ENCODE peak calls at places on chromosomes 5 and 9, in nine cellular contexts. J, G, B, S, P, L, E, F and I are unnamed samples.

GRCh38 chr5:98296426-98296825 is 477.0 kb upstream of the RGMB start:
- DNase-seq in J (no peak), G (no peak), B (no peak), S (no peak), P (no peak), L (no peak), E (no peak), F (no peak), I (no peak)

GRCh38 chr5:1527533-1528205 is 3.9 kb upstream of the LPCAT1 start:
- DNase-seq in J (no peak), G (no peak), B (no peak), S (no peak), P (no peak), L (no peak), E (no peak), F (no peak), I (no peak)

GRCh38 chr9:81224166-81224858 is 465.0 kb downstream of the TLE1 start:
- DNase-seq in J (no peak), G (no peak), B (no peak), S (no peak), P (no peak), L (no peak), E (no peak), F (peak; percentile 62), I (no peak)

GRCh38 chr9:108512426-108513173 is 343.2 kb downstream of the ACTL7B start:
- DNase-seq in J (no peak), G (no peak), B (no peak), S (no peak), P (no peak), L (no peak), E (no peak), F (no peak), I (no peak)

GRCh38 chr9:91985692-91986091 is 35.7 kb upstream of the ROR2 start:
- DNase-seq in J (no peak), G (no peak), B (no peak), S (no peak), P (no peak), L (no peak), E (no peak), F (no peak), I (no peak)

GRCh38 chr5:174998131-174998730 is 273.8 kb downstream of the MSX2 start:
- DNase-seq in J (no peak), G (no peak), B (no peak), S (no peak), P (no peak), L (no peak), E (no peak), F (no peak), I (no peak)

GRCh38 chr9:99368341-99369326 is 146.6 kb downstream of the SEC61B start:
- DNase-seq in J (peak; percentile 20), G (no peak), B (no peak), S (no peak), P (no peak), L (no peak), E (no peak), F (peak; percentile 77), I (peak; percentile 10)

GRCh38 chr9:37027582-37028424 is 6.3 kb downstream of the PAX5 start:
- DNase-seq in J (peak; percentile 95), G (peak; percentile 90), B (peak; percentile 90), S (peak; percentile 100), P (peak; percentile 87), L (peak; percentile 90), E (peak; percentile 82), F (no peak), I (peak; percentile 90)

GRCh38 chr5:21654-22233 is 70.2 kb upstream of the PLEKHG4B start:
- DNase-seq in J (no peak), G (peak; percentile 26), B (no peak), S (no peak), P (no peak), L (no peak), E (no peak), F (no peak), I (no peak)

GRCh38 chr5:171989946-171990712 is 16.3 kb downstream of the FBXW11 start:
- DNase-seq in J (no peak), G (no peak), B (no peak), S (no peak), P (no peak), L (no peak), E (no peak), F (no peak), I (no peak)

GRCh38 chr5:90590-91547 is 1.1 kb upstream of the PLEKHG4B start:
- DNase-seq in J (no peak), G (peak; percentile 4), B (no peak), S (no peak), P (no peak), L (no peak), E (no peak), F (no peak), I (no peak)

GRCh38 chr5:176188085-176188484 is 50.1 kb upstream of the SIMC1 start:
- DNase-seq in J (no peak), G (no peak), B (no peak), S (no peak), P (no peak), L (no peak), E (no peak), F (no peak), I (no peak)

GRCh38 chr9:4068449-4068848 is 231.4 kb downstream of the GLIS3 start:
- DNase-seq in J (no peak), G (no peak), B (no peak), S (no peak), P (no peak), L (no peak), E (no peak), F (no peak), I (no peak)

GRCh38 chr5:170571331-170571731 is 67.5 kb downstream of the KCNIP1 start:
- DNase-seq in J (no peak), G (no peak), B (no peak), S (no peak), P (no peak), L (no peak), E (no peak), F (no peak), I (no peak)

GRCh38 chr9:111943200-111943599 is 46.6 kb downstream of the UGCG start:
- DNase-seq in J (no peak), G (no peak), B (no peak), S (no peak), P (no peak), L (no peak), E (no peak), F (no peak), I (no peak)

GRCh38 chr5:125410501-125411162 is 664.2 kb upstream of the ZNF608 start:
- DNase-seq in J (no peak), G (no peak), B (no peak), S (no peak), P (no peak), L (no peak), E (no peak), F (no peak), I (no peak)

GRCh38 chr5:180600554-180601041 is 9.3 kb upstream of the SCGB3A1 start:
- DNase-seq in J (no peak), G (no peak), B (no peak), S (peak; percentile 15), P (no peak), L (no peak), E (no peak), F (peak; percentile 48), I (no peak)

GRCh38 chr9:134485653-134486052 is 155.9 kb upstream of the COL5A1 start:
- DNase-seq in J (no peak), G (no peak), B (no peak), S (no peak), P (no peak), L (no peak), E (no peak), F (peak; percentile 24), I (peak; percentile 3)

GRCh38 chr9:121807069-121807917 is 155.9 kb downstream of the DAB2IP start:
- DNase-seq in J (no peak), G (no peak), B (no peak), S (no peak), P (no peak), L (no peak), E (no peak), F (no peak), I (no peak)

GRCh38 chr9:117718085-117718484 is 13.9 kb downstream of the TLR4 start:
- DNase-seq in J (no peak), G (no peak), B (no peak), S (no peak), P (no peak), L (no peak), E (no peak), F (no peak), I (peak; percentile 20)

GRCh38 chr5:1594336-1595106 is 70.8 kb upstream of the LPCAT1 start:
- DNase-seq in J (peak; percentile 81), G (peak; percentile 70), B (peak; percentile 38), S (no peak), P (peak; percentile 77), L (peak; percentile 86), E (peak; percentile 91), F (peak; percentile 89), I (peak; percentile 84)

GRCh38 chr5:168663276-168664004 is 84.3 kb upstream of the PANK3 start:
- DNase-seq in J (no peak), G (no peak), B (no peak), S (no peak), P (no peak), L (no peak), E (no peak), F (no peak), I (no peak)

GRCh38 chr9:134638503-134639090 is 3.0 kb upstream of the COL5A1 start:
- DNase-seq in J (no peak), G (no peak), B (no peak), S (no peak), P (no peak), L (no peak), E (no peak), F (no peak), I (no peak)

GRCh38 chr9:134704499-134704898 is 62.9 kb downstream of the COL5A1 start:
- DNase-seq in J (no peak), G (no peak), B (no peak), S (no peak), P (no peak), L (no peak), E (no peak), F (no peak), I (no peak)

GRCh38 chr9:86287013-86287412 is 4.7 kb upstream of the ISCA1 start:
- DNase-seq in J (no peak), G (peak; percentile 68), B (peak; percentile 77), S (peak; percentile 63), P (no peak), L (no peak), E (no peak), F (no peak), I (no peak)

GRCh38 chr9:2290382-2290781 is 275.2 kb downstream of the SMARCA2 start:
- DNase-seq in J (no peak), G (no peak), B (no peak), S (no peak), P (no peak), L (no peak), E (no peak), F (no peak), I (no peak)

GRCh38 chr5:64763948-64764503 is 4.5 kb downstream of the SREK1IP1 start:
- DNase-seq in J (no peak), G (no peak), B (no peak), S (no peak), P (no peak), L (no peak), E (no peak), F (no peak), I (no peak)

GRCh38 chr5:176514244-176514918 is 22.8 kb downstream of the RNF44 start:
- DNase-seq in J (no peak), G (no peak), B (no peak), S (no peak), P (no peak), L (no peak), E (no peak), F (no peak), I (no peak)

GRCh38 chr5:170757182-170757601 is 26.3 kb upstream of the GABRP start:
- DNase-seq in J (no peak), G (no peak), B (no peak), S (no peak), P (no peak), L (no peak), E (no peak), F (no peak), I (no peak)